ENCODE peak calls at places on chromosomes 6 and 20, in five cellular contexts. P is heart right ventricle, Z is A673, C is DND-41, F is mammary epithelial cell. X is an unnamed sample. For H3K4me1, the result is how much of the 10 kb centered on the place peaks cover.

GRCh38 chr6:163585932-163586437 is 171.5 kb downstream of the QKI start:
- DNase-seq in C (no peak), Z (peak), F (peak), P (peak), X (no peak)

GRCh38 chr20:44609006-44609510 is 26.7 kb downstream of the PKIG start:
- DNase-seq in P (no peak), F (no peak), C (no peak), Z (no peak), X (no peak)

GRCh38 chr20:51514252-51514651 is 28.3 kb downstream of the NFATC2 start:
- DNase-seq in F (no peak), Z (no peak), C (no peak), P (no peak), X (no peak)

GRCh38 chr6:29547573-29547972 is 12.0 kb downstream of the UBD start:
- DNase-seq in F (no peak), P (no peak), C (no peak), Z (peak), X (no peak)

GRCh38 chr20:36646678-36647077 is 682 bp upstream of the SLA2 start:
- DNase-seq in F (peak), Z (no peak), P (no peak), C (no peak), X (no peak)

GRCh38 chr6:44058617-44059358 is 68.5 kb downstream of the MRPL14 start:
- DNase-seq in C (no peak), F (peak), P (peak), Z (no peak), X (no peak)

GRCh38 chr6:113376847-113377165 is 480.3 kb upstream of the MARCKS start:
- DNase-seq in P (no peak), Z (no peak), F (no peak), C (no peak), X (no peak)

GRCh38 chr6:10759884-10760329 is 12.3 kb downstream of the TMEM14B start:
- DNase-seq in F (peak), Z (no peak), C (no peak), P (no peak), X (no peak)

GRCh38 chr6:121934461-121934860 is 465.0 kb upstream of the HSF2 start:
- DNase-seq in C (no peak), Z (peak), F (no peak), P (no peak), X (no peak)

GRCh38 chr20:31605031-31605901 is at the start of gene ID1:
- DNase-seq in F (peak), P (peak), Z (peak), C (peak), X (no peak)
- H3K4me1 ChIP-seq in F (half or more), P (half or more), Z (under half), C (under half), X (under half)

DNA sequence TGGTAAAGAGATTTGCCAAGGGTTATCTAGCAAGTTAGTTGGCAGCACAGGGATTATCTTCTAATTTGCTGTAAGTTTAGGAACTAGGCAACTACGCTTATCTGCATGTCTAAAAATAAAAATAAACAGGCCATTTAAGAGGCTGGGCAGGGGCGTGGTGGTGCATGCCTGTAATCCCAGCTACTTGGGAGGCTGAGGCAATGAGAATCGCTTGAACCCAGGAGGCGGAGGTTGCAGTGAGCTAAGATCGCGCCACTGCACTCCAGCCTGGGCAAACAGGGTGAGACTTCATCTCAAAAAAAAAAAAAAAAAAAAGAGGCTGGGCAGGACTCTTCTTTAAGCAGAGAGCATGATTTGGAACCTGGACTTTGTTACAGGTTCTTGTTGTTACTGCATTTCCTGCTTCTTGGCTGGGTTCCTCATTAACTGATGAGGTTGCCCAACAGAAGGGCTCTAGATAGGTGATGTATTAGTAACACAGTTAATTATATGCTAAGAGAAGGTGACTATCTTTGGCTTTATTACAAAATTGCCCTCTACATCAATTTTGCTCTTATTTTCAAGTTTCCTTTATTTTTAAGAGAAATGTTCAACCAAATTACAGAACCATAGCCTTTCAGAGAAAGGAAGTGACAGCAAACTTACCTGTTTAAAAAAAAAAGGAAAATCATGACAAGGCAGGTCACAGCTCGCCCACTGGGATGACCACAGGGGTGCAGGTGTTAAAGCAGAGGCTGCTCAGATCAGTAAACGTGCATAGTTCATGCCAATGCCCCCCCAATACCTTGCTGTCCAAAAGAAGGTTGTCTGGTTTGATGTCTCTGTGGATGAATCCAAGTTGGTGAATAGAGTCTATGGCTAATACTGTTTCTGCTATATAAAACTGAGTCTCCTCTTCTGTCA is 32.5 kb downstream of the STK38 start:
- DNase-seq in C (no peak), F (peak), P (no peak), Z (no peak), X (no peak)
- H3K27ac ChIP-seq in C (no peak), F (no peak), P (no peak), Z (no peak), X (no peak)

GRCh38 chr20:49762940-49763766 is 49.5 kb upstream of the B4GALT5 start:
- DNase-seq in Z (no peak), F (peak), C (no peak), P (no peak), X (no peak)
- H3K4me1 ChIP-seq in Z (under half), F (under half), C (under half), P (under half), X (under half)

DNA sequence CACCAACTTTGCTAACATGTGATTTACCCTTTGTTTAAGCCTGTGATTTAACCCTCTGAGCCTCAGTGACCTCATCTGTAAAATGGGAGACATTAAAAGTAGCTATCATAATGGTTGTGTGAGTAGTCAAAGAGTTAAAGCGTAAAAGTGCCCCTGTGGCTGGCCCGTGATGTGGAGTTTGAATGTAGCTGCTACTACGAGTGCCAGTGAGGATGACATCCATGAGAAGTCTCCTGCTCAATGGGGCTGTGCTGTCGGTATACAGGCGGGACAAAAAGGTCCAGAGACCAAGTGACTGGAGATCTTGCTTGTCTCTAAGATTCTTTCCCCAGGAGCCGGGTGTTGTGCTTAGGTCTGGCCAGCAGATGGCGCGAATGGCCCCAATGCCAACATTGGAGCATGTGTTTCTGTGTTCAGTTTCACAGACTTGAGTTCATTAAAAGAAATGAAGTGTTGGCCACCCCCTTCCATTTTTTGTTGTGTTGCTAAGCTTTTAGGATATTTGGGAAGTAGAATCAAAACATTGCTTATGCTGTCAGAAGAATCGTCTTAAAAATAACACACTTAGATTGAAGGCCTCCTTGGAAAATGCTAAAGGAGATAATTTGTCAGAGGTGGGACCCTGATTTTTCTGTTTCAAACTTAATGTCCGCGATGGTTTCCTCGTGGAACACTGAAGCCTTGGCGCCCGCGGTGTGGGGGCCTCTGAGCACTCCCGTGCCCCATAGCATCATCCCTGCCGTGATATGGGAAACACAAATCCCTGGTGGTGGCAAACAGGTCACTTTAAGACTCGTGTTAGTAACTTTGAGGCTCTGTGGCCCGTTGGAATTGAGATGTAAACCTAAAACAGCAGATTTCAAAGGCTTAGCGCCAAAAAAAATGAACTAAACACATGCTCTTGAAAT is 9.3 kb upstream of the RBM38 start:
- DNase-seq in C (peak), Z (peak), F (peak), P (peak), X (no peak)
- H3K27ac ChIP-seq in C (no peak), Z (no peak), F (no peak), P (no peak), X (no peak)

GRCh38 chr20:49770634-49771033 is 42.0 kb upstream of the SLC9A8 start:
- DNase-seq in F (no peak), Z (no peak), C (no peak), P (no peak), X (no peak)
- H3K4me1 ChIP-seq in F (under half), Z (under half), C (under half), P (half or more), X (under half)

DNA sequence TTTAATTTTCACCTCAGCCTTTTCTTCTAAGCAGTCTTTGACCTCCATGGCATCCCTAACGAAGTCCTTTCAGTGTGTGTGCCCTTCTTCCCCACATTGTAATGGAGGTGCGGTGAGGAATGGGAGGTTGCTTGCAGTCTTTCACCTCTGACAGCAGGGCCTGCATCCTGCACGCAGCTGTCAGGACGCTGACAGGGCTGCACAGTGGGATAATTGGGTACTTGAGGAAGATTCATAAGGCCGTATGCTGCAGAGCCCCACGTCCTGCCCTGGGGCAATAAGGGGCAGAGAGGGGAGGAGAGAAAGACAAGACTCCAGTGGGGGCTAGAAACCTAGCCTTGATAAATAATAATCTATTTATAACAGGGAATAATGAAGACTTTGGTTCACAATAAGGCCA is 184.7 kb downstream of the SAMD5 start:
- DNase-seq in P (no peak), Z (no peak), C (no peak), F (no peak), X (no peak)
- H3K27ac ChIP-seq in P (no peak), Z (no peak), C (no peak), F (no peak), X (no peak)

X was measured in iPS DF 6.9.